ENCODE peak calls at places on chromosomes 1 and 21, in five cellular contexts. Q, B, A, T and Z are unnamed samples.

GRCh38 chr21:45361033-45361997 is 43.6 kb upstream of the COL18A1 start:
- DNase-seq in B (no peak), Q (no peak), T (no peak), A (no peak), Z (no peak)

GRCh38 chr1:169906938-169907337 is 13.2 kb upstream of the SCYL3 start:
- DNase-seq in B (no peak), T (no peak), A (no peak), Q (no peak), Z (no peak)

GRCh38 chr21:39390212-39390765 is 41.4 kb upstream of the HMGN1 start:
- DNase-seq in B (no peak), A (no peak), T (no peak), Q (no peak), Z (no peak)

GRCh38 chr1:159250817-159251216 is 46.1 kb downstream of the ACKR1 start:
- DNase-seq in Q (no peak), T (no peak), B (no peak), A (no peak), Z (no peak)

GRCh38 chr1:69221492-69221990 is 346.2 kb upstream of the LRRC7 start:
- DNase-seq in B (no peak), A (no peak), T (no peak), Q (no peak), Z (no peak)

GRCh38 chr1:220144051-220144450 is 50.1 kb downstream of the IARS2 start:
- DNase-seq in A (no peak), B (no peak), Q (no peak), T (no peak), Z (no peak)

GRCh38 chr21:15446193-15446592 is 283.6 kb upstream of the USP25 start:
- DNase-seq in A (no peak), B (no peak), T (no peak), Q (no peak), Z (no peak)

GRCh38 chr1:172125250-172125649 is 284.0 kb downstream of the DNM3 start:
- DNase-seq in A (no peak), Q (no peak), B (no peak), T (no peak), Z (no peak)

GRCh38 chr1:26358411-26359384 is 4.8 kb upstream of the CRYBG2 start:
- DNase-seq in Q (peak), T (no peak), B (no peak), A (peak), Z (peak)

GRCh38 chr1:45008516-45008915 is 2.6 kb downstream of the HECTD3 start:
- DNase-seq in B (no peak), T (no peak), Q (no peak), A (no peak), Z (no peak)

GRCh38 chr1:42186172-42186571 is 21.6 kb upstream of the GUCA2A start:
- DNase-seq in B (peak), A (no peak), Q (no peak), T (no peak), Z (no peak)

GRCh38 chr1:198175418-198176170 is 18.8 kb downstream of the NEK7 start:
- DNase-seq in Q (no peak), T (peak), B (no peak), A (no peak), Z (no peak)

GRCh38 chr1:98046031-98046641 is 125.3 kb upstream of the DPYD start:
- DNase-seq in Q (no peak), A (no peak), T (no peak), B (peak), Z (no peak)

GRCh38 chr1:89553195-89553584 is 28.6 kb downstream of the LRRC8B start:
- DNase-seq in A (no peak), B (no peak), T (no peak), Q (no peak), Z (no peak)

GRCh38 chr21:31735518-31735992 is 3.6 kb upstream of the SCAF4 start:
- DNase-seq in T (no peak), A (no peak), Q (no peak), B (no peak), Z (no peak)

GRCh38 chr21:44425895-44426662 is 29.2 kb upstream of the LRRC3 start:
- DNase-seq in B (no peak), A (no peak), T (no peak), Q (no peak), Z (no peak)